ENCODE peak calls at places on chromosome 3, in five cellular contexts. One of them, this sample, is unnamed.

GRCh38 chr3:141266797-141267555 is 35.4 kb downstream of the PXYLP1 start:
- DNase-seq in trophoblast cell: no peak
- DNase-seq in mesenchymal stem cell: no peak
- DNase-seq in H9: no peak
- DNase-seq in H1: no peak
- DNase-seq in this sample: no peak

GRCh38 chr3:164233951-164234350 is 844.3 kb downstream of the SI start:
- DNase-seq in H9: no peak
- DNase-seq in H1: no peak
- DNase-seq in trophoblast cell: no peak
- DNase-seq in mesenchymal stem cell: peak; percentile 5
- DNase-seq in this sample: no peak

GRCh38 chr3:139265131-139266016 is 78.4 kb upstream of the MRPS22 start:
- DNase-seq in H9: peak; percentile 11
- DNase-seq in H1: no peak
- DNase-seq in trophoblast cell: no peak
- DNase-seq in mesenchymal stem cell: no peak
- DNase-seq in this sample: no peak

GRCh38 chr3:10845839-10846656 is 30.0 kb downstream of the SLC6A11 start:
- DNase-seq in mesenchymal stem cell: no peak
- DNase-seq in H1: no peak
- DNase-seq in H9: no peak
- DNase-seq in trophoblast cell: peak; percentile 8
- DNase-seq in this sample: no peak

GRCh38 chr3:110878692-110879091 is 192.9 kb upstream of the NECTIN3 start:
- DNase-seq in mesenchymal stem cell: no peak
- DNase-seq in H9: no peak
- DNase-seq in H1: no peak
- DNase-seq in trophoblast cell: no peak
- DNase-seq in this sample: no peak

GRCh38 chr3:71551286-71551919 is 32.1 kb downstream of the FOXP1 start:
- DNase-seq in mesenchymal stem cell: peak; percentile 35
- DNase-seq in H1: no peak
- DNase-seq in H9: no peak
- DNase-seq in trophoblast cell: peak; percentile 75
- DNase-seq in this sample: peak; percentile 66

GRCh38 chr3:186915808-186916796 is 14.2 kb upstream of the ST6GAL1 start:
- DNase-seq in H1: no peak
- DNase-seq in H9: no peak
- DNase-seq in mesenchymal stem cell: no peak
- DNase-seq in trophoblast cell: peak; percentile 10
- DNase-seq in this sample: no peak

GRCh38 chr3:10600159-10601125 is 95.1 kb upstream of the ATP2B2 start:
- DNase-seq in H1: no peak
- DNase-seq in trophoblast cell: no peak
- DNase-seq in H9: no peak
- DNase-seq in mesenchymal stem cell: no peak
- DNase-seq in this sample: no peak

GRCh38 chr3:153783106-153783505 is 338.1 kb upstream of the ARHGEF26 start:
- DNase-seq in mesenchymal stem cell: peak; percentile 40
- DNase-seq in H9: no peak
- DNase-seq in H1: no peak
- DNase-seq in trophoblast cell: no peak
- DNase-seq in this sample: no peak

GRCh38 chr3:140432176-140432753 is 245.6 kb upstream of the TRIM42 start:
- DNase-seq in trophoblast cell: no peak
- DNase-seq in H9: no peak
- DNase-seq in H1: no peak
- DNase-seq in mesenchymal stem cell: no peak
- DNase-seq in this sample: no peak

GRCh38 chr3:171561601-171562323 is 101.6 kb upstream of the TNIK start:
- DNase-seq in H1: no peak
- DNase-seq in H9: no peak
- DNase-seq in trophoblast cell: no peak
- DNase-seq in mesenchymal stem cell: no peak
- DNase-seq in this sample: no peak

GRCh38 chr3:187360087-187360486 is 8.1 kb upstream of the RTP4 start:
- DNase-seq in trophoblast cell: no peak
- DNase-seq in mesenchymal stem cell: no peak
- DNase-seq in H1: no peak
- DNase-seq in H9: no peak
- DNase-seq in this sample: no peak

GRCh38 chr3:108271626-108272025 is 24.7 kb upstream of the HHLA2 start:
- DNase-seq in trophoblast cell: no peak
- DNase-seq in H9: no peak
- DNase-seq in H1: no peak
- DNase-seq in mesenchymal stem cell: no peak
- DNase-seq in this sample: no peak

GRCh38 chr3:16033889-16034687 is 140.4 kb upstream of the GALNT15 start:
- DNase-seq in H1: no peak
- DNase-seq in mesenchymal stem cell: no peak
- DNase-seq in H9: no peak
- DNase-seq in trophoblast cell: peak; percentile 38
- DNase-seq in this sample: peak; percentile 54

GRCh38 chr3:168063122-168063521 is 32.6 kb downstream of the GOLIM4 start:
- DNase-seq in H1: no peak
- DNase-seq in H9: no peak
- DNase-seq in mesenchymal stem cell: no peak
- DNase-seq in trophoblast cell: no peak
- DNase-seq in this sample: no peak

GRCh38 chr3:46993292-46993691 is 13.8 kb downstream of the NBEAL2 start:
- DNase-seq in trophoblast cell: no peak
- DNase-seq in H9: no peak
- DNase-seq in mesenchymal stem cell: no peak
- DNase-seq in H1: no peak
- DNase-seq in this sample: no peak

GRCh38 chr3:152176241-152176640 is 92.5 kb upstream of the MBNL1 start:
- DNase-seq in trophoblast cell: peak; percentile 55
- DNase-seq in mesenchymal stem cell: no peak
- DNase-seq in H9: no peak
- DNase-seq in H1: no peak
- DNase-seq in this sample: peak; percentile 31

GRCh38 chr3:131107637-131108433 is 81.2 kb downstream of the NEK11 start:
- DNase-seq in H1: no peak
- DNase-seq in mesenchymal stem cell: no peak
- DNase-seq in trophoblast cell: no peak
- DNase-seq in H9: no peak
- DNase-seq in this sample: no peak

GRCh38 chr3:179324270-179324754 is 1.5 kb downstream of the ZNF639 start:
- DNase-seq in mesenchymal stem cell: peak; percentile 64
- DNase-seq in H9: no peak
- DNase-seq in trophoblast cell: peak; percentile 27
- DNase-seq in H1: no peak
- DNase-seq in this sample: peak; percentile 65

GRCh38 chr3:114409291-114409690 is 115.5 kb downstream of the TIGIT start:
- DNase-seq in mesenchymal stem cell: no peak
- DNase-seq in H1: no peak
- DNase-seq in H9: no peak
- DNase-seq in trophoblast cell: no peak
- DNase-seq in this sample: no peak

GRCh38 chr3:10574101-10574615 is 68.8 kb upstream of the ATP2B2 start:
- DNase-seq in mesenchymal stem cell: no peak
- DNase-seq in H9: no peak
- DNase-seq in trophoblast cell: no peak
- DNase-seq in H1: no peak
- DNase-seq in this sample: no peak

GRCh38 chr3:156602424-156602823 is 47.5 kb upstream of the SSR3 start:
- DNase-seq in trophoblast cell: no peak
- DNase-seq in H9: no peak
- DNase-seq in H1: no peak
- DNase-seq in mesenchymal stem cell: peak; percentile 49
- DNase-seq in this sample: no peak

GRCh38 chr3:63089007-63089406 is 189.1 kb upstream of the SYNPR start:
- DNase-seq in H9: no peak
- DNase-seq in trophoblast cell: no peak
- DNase-seq in mesenchymal stem cell: no peak
- DNase-seq in H1: no peak
- DNase-seq in this sample: no peak

GRCh38 chr3:69439683-69440270 is 53.9 kb upstream of the FRMD4B start:
- DNase-seq in trophoblast cell: peak; percentile 45
- DNase-seq in H9: no peak
- DNase-seq in mesenchymal stem cell: peak; percentile 40
- DNase-seq in H1: no peak
- DNase-seq in this sample: peak; percentile 30
- H2AFZ ChIP-seq in trophoblast cell: no peak overlapping the region
- H2AFZ ChIP-seq in H9: no peak overlapping the region
- H2AFZ ChIP-seq in mesenchymal stem cell: no peak overlapping the region
- H2AFZ ChIP-seq in H1: no peak overlapping the region
- H2AFZ ChIP-seq in this sample: no peak overlapping the region

DNA sequence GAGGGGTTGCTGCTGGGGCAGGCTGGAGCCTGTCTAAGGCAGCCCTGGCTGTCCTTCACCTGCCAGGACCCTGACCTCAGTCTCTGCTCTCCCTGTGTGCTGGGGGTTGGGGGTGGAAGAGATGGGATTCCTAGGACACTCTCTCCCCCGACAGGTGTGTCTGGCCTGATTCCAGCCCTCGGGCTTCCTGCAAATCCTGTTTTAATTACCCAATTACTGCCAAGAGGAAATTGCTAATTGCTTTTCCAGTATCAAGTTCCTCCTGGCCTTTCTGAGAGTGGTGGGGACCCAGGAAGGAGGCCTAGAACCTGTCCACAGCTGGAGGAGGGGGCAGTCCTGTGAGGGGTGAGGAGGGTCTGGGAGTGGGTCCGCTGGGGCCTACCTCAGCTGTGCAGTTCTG is 15.8 kb downstream of the PLXNA1 start:
- DNase-seq in mesenchymal stem cell: no peak
- DNase-seq in trophoblast cell: no peak
- DNase-seq in H1: no peak
- DNase-seq in H9: no peak
- DNase-seq in this sample: no peak
- H3K79me1 ChIP-seq in mesenchymal stem cell: peaks cover 40% of the 10 kb centered on the region
- H3K79me1 ChIP-seq in trophoblast cell: peaks cover 5% of the 10 kb centered on the region
- H3K79me1 ChIP-seq in H1: peaks cover 25% of the 10 kb centered on the region
- H3K79me1 ChIP-seq in H9: no peaks in the 10 kb centered on the region
- H3K79me1 ChIP-seq in this sample: peaks cover 36% of the 10 kb centered on the region

GRCh38 chr3:14361068-14361677 is 41.2 kb upstream of the SLC6A6 start:
- DNase-seq in H1: no peak
- DNase-seq in trophoblast cell: no peak
- DNase-seq in mesenchymal stem cell: no peak
- DNase-seq in H9: no peak
- DNase-seq in this sample: no peak

GRCh38 chr3:14357463-14357862 is 44.9 kb upstream of the SLC6A6 start:
- DNase-seq in H1: no peak
- DNase-seq in mesenchymal stem cell: peak; percentile 40
- DNase-seq in trophoblast cell: no peak
- DNase-seq in H9: no peak
- DNase-seq in this sample: no peak

GRCh38 chr3:14360123-14360881 is 42.1 kb upstream of the SLC6A6 start:
- DNase-seq in H1: no peak
- DNase-seq in trophoblast cell: peak; percentile 22
- DNase-seq in H9: no peak
- DNase-seq in mesenchymal stem cell: peak; percentile 70
- DNase-seq in this sample: peak; percentile 62

GRCh38 chr3:14359348-14359747 is 43.1 kb upstream of the SLC6A6 start:
- DNase-seq in mesenchymal stem cell: no peak
- DNase-seq in trophoblast cell: no peak
- DNase-seq in H1: no peak
- DNase-seq in H9: no peak
- DNase-seq in this sample: no peak

DNA sequence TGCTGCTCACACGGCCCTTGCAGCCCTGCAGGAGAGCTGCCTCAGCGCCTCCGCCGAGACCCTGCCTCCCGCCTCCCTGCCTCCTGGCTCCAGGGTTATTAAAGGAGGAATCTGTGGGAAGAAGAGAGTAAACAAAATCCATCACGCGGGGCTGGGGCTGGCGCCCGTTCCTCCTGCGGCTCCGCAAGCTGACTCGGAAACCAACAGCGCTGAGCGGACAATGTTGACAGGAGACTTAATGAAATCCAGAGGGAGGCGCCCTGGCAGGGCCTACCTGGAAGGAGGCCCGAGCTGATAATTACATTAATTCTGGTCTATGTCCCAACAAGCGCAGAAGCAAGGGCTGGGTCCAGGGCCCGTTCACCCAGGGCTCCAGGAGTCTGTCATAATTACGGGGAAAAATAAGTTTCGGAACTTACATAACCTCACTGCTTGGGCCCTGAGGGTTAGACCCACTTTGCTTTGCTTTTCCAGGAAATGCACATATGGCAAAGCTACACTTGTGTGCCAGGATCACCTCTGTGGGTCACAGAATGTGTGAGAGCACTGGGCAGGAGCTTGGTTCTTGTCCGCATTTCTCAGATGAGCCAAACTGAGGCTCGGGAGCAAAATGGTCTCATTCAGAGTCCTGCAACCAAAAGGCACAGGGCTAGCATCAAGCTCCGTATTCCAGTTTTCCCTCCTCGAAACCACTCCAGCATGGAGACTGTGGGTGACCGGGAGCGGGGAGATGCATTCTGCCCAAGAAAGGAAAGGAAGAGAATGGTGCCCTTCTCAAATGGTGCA is 43.8 kb upstream of the SLC6A6 start:
- DNase-seq in trophoblast cell: no peak
- DNase-seq in H1: no peak
- DNase-seq in mesenchymal stem cell: peak; percentile 81
- DNase-seq in H9: no peak
- DNase-seq in this sample: peak; percentile 75
- H4K91ac ChIP-seq in trophoblast cell: no peak overlapping the region
- H4K91ac ChIP-seq in H1: no peak overlapping the region
- H4K91ac ChIP-seq in mesenchymal stem cell: peak overlapping the region; percentile 46
- H4K91ac ChIP-seq in H9: no peak overlapping the region
- H4K91ac ChIP-seq in this sample: peak overlapping the region; percentile 93

DNA sequence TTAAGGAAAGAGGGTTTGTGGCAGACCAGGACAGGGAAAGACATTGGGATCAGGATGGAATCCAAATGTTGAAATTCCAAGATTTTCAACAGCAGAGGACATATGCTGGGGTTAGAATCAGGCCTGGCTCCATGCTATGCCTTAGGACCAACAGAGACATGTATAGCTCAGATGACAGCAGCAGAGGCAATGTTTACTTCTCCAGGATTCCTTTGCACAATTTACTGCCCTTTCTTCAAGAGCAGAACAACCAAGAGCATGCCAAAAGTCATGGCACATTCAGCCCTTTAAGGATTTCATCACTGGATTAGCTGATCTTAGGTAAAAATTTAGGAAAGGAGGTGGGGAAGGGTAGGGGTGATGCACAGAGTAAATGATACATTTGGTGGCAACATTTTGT is 69.6 kb upstream of the GSK3B start:
- DNase-seq in H9: no peak
- DNase-seq in H1: no peak
- DNase-seq in trophoblast cell: no peak
- DNase-seq in mesenchymal stem cell: peak; percentile 53
- DNase-seq in this sample: no peak
- H2AFZ ChIP-seq in H9: no peak overlapping the region
- H2AFZ ChIP-seq in H1: no peak overlapping the region
- H2AFZ ChIP-seq in trophoblast cell: no peak overlapping the region
- H2AFZ ChIP-seq in mesenchymal stem cell: no peak overlapping the region
- H2AFZ ChIP-seq in this sample: no peak overlapping the region

This sample was measured in IMR-90.